ENCODE peak calls at places on chromosomes 12 and 14, in nine cellular contexts. X is HCT116, W is GM12878, U is IMR-90, Y is ovary, S is upper lobe of left lung, C is esophagus squamous epithelium, E is transverse colon, R is spleen. B is an unnamed sample.
A peak's percentile ranks its signal among the peaks of the same experiment; 100 is the strongest.

GRCh38 chr12:96177013-96177412 is 17.2 kb upstream of the ELK3 start:
- DNase-seq in Y (no peak), E (no peak), U (peak; percentile 82), R (no peak), C (no peak), W (no peak), S (peak; percentile 34), X (no peak), B (no peak)

GRCh38 chr12:108495054-108495453 is 20.0 kb upstream of the FICD start:
- DNase-seq in R (no peak), X (peak; percentile 51), C (no peak), S (no peak), W (no peak), U (peak; percentile 12), Y (no peak), E (no peak), B (peak; percentile 41)

GRCh38 chr14:92934196-92935085 is 11.5 kb downstream of the CHGA start:
- DNase-seq in W (no peak), C (no peak), S (no peak), U (no peak), X (no peak), R (no peak), E (no peak), Y (no peak), B (no peak)

GRCh38 chr12:102294568-102294967 is 96.9 kb upstream of the PMCH start:
- DNase-seq in W (no peak), Y (no peak), C (no peak), E (no peak), U (no peak), X (no peak), S (no peak), R (no peak), B (no peak)

GRCh38 chr12:74490390-74491064 is 47.1 kb upstream of the ATXN7L3B start:
- DNase-seq in R (no peak), C (no peak), S (no peak), W (peak; percentile 25), U (no peak), E (no peak), Y (no peak), X (no peak), B (no peak)

GRCh38 chr12:48973992-48974673 is 2.6 kb upstream of the WNT10B start:
- DNase-seq in R (no peak), X (no peak), W (no peak), E (no peak), C (no peak), S (peak; percentile 51), U (peak; percentile 54), Y (peak; percentile 58), B (peak; percentile 58)

GRCh38 chr14:36478782-36479181 is 41.2 kb downstream of the NKX2-1 start:
- DNase-seq in C (no peak), S (no peak), Y (no peak), X (peak; percentile 27), U (no peak), E (no peak), R (no peak), W (no peak), B (no peak)

GRCh38 chr14:83217492-83217891 is 1683.8 kb upstream of the SEL1L start:
- DNase-seq in R (no peak), X (no peak), U (peak; percentile 96), Y (no peak), S (peak; percentile 26), E (no peak), C (no peak), W (no peak), B (no peak)

GRCh38 chr12:71562681-71563595 is 100.7 kb downstream of the ZFC3H1 start:
- DNase-seq in Y (no peak), S (no peak), C (no peak), W (no peak), E (no peak), R (no peak), X (no peak), U (no peak), B (no peak)

GRCh38 chr12:49553512-49554088 is 14.3 kb downstream of the MCRS1 start:
- DNase-seq in R (no peak), C (no peak), E (no peak), S (no peak), U (no peak), Y (no peak), X (peak; percentile 45), W (no peak), B (no peak)

GRCh38 chr12:33427071-33427470 is 12.5 kb downstream of the SYT10 start:
- DNase-seq in E (no peak), S (no peak), U (no peak), Y (no peak), C (no peak), W (no peak), R (no peak), X (no peak), B (peak; percentile 28)

GRCh38 chr12:124036117-124037109 is 63.4 kb downstream of the ZNF664 start:
- DNase-seq in C (no peak), Y (peak; percentile 62), U (peak; percentile 44), E (peak; percentile 35), X (peak; percentile 15), W (peak; percentile 27), S (no peak), R (no peak), B (peak; percentile 61)

GRCh38 chr12:33330940-33331339 is 108.7 kb downstream of the SYT10 start:
- DNase-seq in X (no peak), W (no peak), Y (no peak), U (no peak), C (no peak), E (no peak), R (no peak), S (no peak), B (no peak)

GRCh38 chr12:13196302-13196921 is at the start of gene EMP1:
- DNase-seq in E (peak; percentile 93), X (peak; percentile 98), S (peak; percentile 94), W (peak; percentile 39), Y (peak; percentile 98), R (no peak), C (peak; percentile 50), U (peak; percentile 100), B (peak; percentile 92)

GRCh38 chr14:44886860-44887595 is 74.7 kb downstream of the KLHL28 start:
- DNase-seq in R (no peak), W (no peak), U (no peak), E (no peak), Y (no peak), X (no peak), C (no peak), S (no peak), B (no peak)

GRCh38 chr14:103057028-103057371 is 349 bp downstream of the CDC42BPB start:
- DNase-seq in C (no peak), S (no peak), R (peak; percentile 85), W (no peak), X (no peak), Y (peak; percentile 42), U (no peak), E (no peak), B (no peak)

GRCh38 chr14:103058209-103059055 is 1.1 kb upstream of the CDC42BPB start:
- DNase-seq in Y (peak; percentile 53), S (no peak), X (no peak), C (no peak), R (peak; percentile 64), W (no peak), E (no peak), U (peak; percentile 8), B (peak; percentile 26)

GRCh38 chr14:103057372-103058208 is at the start of gene CDC42BPB:
- DNase-seq in E (peak; percentile 91), U (peak; percentile 90), C (no peak), X (peak; percentile 74), S (peak; percentile 90), R (peak; percentile 93), Y (peak; percentile 89), W (no peak), B (peak; percentile 91)

GRCh38 chr14:103061482-103061976 is 4.2 kb upstream of the CDC42BPB start:
- DNase-seq in U (no peak), W (no peak), R (peak; percentile 13), Y (no peak), S (no peak), X (no peak), E (no peak), C (no peak), B (no peak)

DNA sequence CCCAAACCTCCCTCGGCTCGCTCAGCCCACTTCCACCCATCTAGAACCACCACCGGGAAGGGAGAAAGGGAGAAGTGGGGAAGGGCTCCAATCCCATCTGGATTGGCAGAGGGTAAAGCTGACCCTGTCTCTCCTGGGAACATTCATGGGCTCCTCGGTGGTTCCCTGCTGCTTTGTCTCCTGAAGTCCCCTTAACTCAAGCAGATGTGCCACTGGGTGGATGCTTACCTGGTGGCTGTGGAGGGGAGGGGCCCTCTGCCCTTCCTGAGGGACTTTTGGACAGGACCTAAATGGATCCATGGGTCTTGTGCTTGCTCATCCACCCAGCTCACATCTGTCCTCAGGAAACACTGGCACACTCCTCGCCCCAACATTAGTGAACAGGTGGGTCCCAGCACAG is 2.2 kb upstream of the CDC42BPB start:
- DNase-seq in W (no peak), Y (no peak), U (no peak), R (peak; percentile 41), C (no peak), X (no peak), S (no peak), E (no peak), B (no peak)
- TF ChIP-seq POLR2A in W (no peak), Y (no peak), U (no peak), R (no peak), C (no peak), X (no peak), S (no peak), E (no peak), B (no peak)

DNA sequence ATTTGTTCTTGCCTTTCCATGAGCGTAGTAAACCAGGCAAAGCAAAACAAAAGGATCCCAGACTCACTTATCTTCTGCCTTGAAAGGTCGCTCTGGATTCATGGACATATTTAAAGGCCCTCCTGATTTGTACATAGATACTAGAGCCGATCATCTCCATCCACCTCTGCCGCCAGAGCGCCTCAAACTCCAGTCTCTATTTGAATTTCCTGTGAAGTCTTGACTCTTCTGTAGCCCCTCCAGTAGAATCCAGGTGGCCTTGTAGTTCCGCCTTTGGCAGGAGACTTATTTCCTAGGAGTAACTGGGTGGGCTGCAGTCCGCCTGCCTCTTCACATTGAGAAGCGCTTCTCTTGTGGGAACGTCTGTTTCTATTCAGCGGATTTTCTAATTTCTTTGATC is 8.8 kb upstream of the SIX1 start:
- DNase-seq in R (no peak), W (no peak), U (no peak), E (no peak), C (no peak), Y (no peak), X (no peak), S (no peak), B (no peak)
- H3K27ac ChIP-seq in R (no peak overlapping the region), W (no peak overlapping the region), U (peak overlapping the region; percentile 96), E (no peak overlapping the region), C (no peak overlapping the region), Y (no peak overlapping the region), X (no peak overlapping the region), S (no peak overlapping the region), B (no peak overlapping the region)

DNA sequence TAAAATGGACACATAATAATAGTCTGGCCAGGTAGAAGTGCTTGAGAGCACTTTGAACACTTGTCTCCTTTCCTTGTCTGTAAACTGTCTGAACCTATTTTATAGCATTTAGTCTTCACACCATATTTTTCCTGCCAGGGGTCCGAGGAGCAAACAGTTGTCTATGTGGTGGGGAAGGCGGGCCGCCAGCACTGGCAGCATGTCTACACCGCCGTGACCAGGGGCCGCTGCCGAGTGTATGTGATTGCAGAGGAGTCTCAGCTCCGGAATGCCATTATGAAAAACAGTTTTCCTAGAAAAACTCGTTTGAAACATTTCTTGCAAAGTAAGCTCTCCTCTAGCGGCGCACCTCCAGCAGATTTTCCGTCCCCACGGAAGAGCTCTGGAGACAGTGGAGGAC is 28.7 kb downstream of the HELB start:
- DNase-seq in R (no peak), Y (no peak), U (no peak), S (no peak), X (no peak), C (no peak), W (no peak), E (no peak), B (no peak)
- H3K36me3 ChIP-seq in R (peaks cover 70% of the 10 kb centered on the region), Y (no peaks in the 10 kb centered on the region), U (peaks cover 5% of the 10 kb centered on the region), S (no peaks in the 10 kb centered on the region), X (no peaks in the 10 kb centered on the region), C (peaks cover 24% of the 10 kb centered on the region), W (peaks cover 13% of the 10 kb centered on the region), E (no peaks in the 10 kb centered on the region), B (no peaks in the 10 kb centered on the region)

GRCh38 chr14:58637391-58638230 is at the start of gene DACT1:
- DNase-seq in R (peak; percentile 91), S (no peak), Y (peak; percentile 81), C (no peak), E (peak; percentile 50), U (peak; percentile 79), W (no peak), X (no peak), B (peak; percentile 70)
- TF ChIP-seq POLR2A in R (no peak), S (no peak), Y (peak; percentile 55), C (no peak), E (no peak), U (peak; percentile 95), W (peak; percentile 49), X (no peak), B (no peak)

B was measured in testis.